ENCODE peak calls at places on chromosomes 6 and 20, in six cellular contexts. T, B, N, F, R and O are unnamed samples.

GRCh38 chr6:62328607-62329006 is 42.6 kb upstream of the KHDRBS2 start:
- DNase-seq in R (no peak), N (no peak), F (no peak), T (no peak), B (no peak), O (no peak)

GRCh38 chr6:111978826-111979225 is 75.1 kb upstream of the CCN6 start:
- DNase-seq in T (no peak), N (no peak), F (no peak), B (no peak), R (no peak), O (peak)

GRCh38 chr6:32666420-32667300 is at the start of gene HLA-DQB1:
- DNase-seq in R (no peak), T (peak), B (no peak), F (no peak), N (peak), O (peak)

GRCh38 chr6:168886964-168887363 is 366.7 kb downstream of the THBS2 start:
- DNase-seq in T (no peak), B (no peak), N (no peak), R (no peak), F (no peak), O (no peak)

GRCh38 chr20:59222982-59223610 is 59.5 kb downstream of the ZNF831 start:
- DNase-seq in N (peak), F (peak), B (no peak), R (no peak), T (no peak), O (no peak)

GRCh38 chr20:61191096-61191495 is 61.0 kb upstream of the CDH4 start:
- DNase-seq in B (no peak), T (no peak), F (no peak), N (no peak), R (no peak), O (no peak)

GRCh38 chr6:144219056-144219685 is 66.0 kb upstream of the UTRN start:
- DNase-seq in B (no peak), T (peak), N (peak), R (no peak), F (peak), O (peak)

GRCh38 chr6:16321826-16322225 is 83.4 kb downstream of the GMPR start:
- DNase-seq in T (no peak), F (no peak), B (no peak), N (no peak), R (no peak), O (no peak)

GRCh38 chr20:41275181-41275793 is 42.2 kb downstream of the ZHX3 start:
- DNase-seq in N (peak), B (no peak), T (peak), F (no peak), R (no peak), O (peak)

GRCh38 chr20:48283470-48284110 is 498.3 kb upstream of the SULF2 start:
- DNase-seq in B (peak), R (no peak), N (peak), F (no peak), T (peak), O (peak)

GRCh38 chr6:166313255-166314070 is 5.3 kb upstream of the PRR18 start:
- DNase-seq in N (peak), B (no peak), F (peak), T (peak), R (no peak), O (peak)

GRCh38 chr20:1417273-1417672 is 24.4 kb upstream of the FKBP1A start:
- DNase-seq in T (peak), R (no peak), N (peak), B (no peak), F (no peak), O (peak)

GRCh38 chr6:105259912-105260889 is 80.4 kb upstream of the POPDC3 start:
- DNase-seq in R (no peak), T (no peak), N (no peak), B (no peak), F (no peak), O (no peak)

GRCh38 chr6:169008641-169009040 is 245.0 kb downstream of the THBS2 start:
- DNase-seq in F (no peak), T (peak), N (peak), R (no peak), B (no peak), O (no peak)

GRCh38 chr6:110448846-110449544 is 27.4 kb downstream of the SLC22A16 start:
- DNase-seq in F (peak), T (no peak), N (peak), B (no peak), R (no peak), O (no peak)

GRCh38 chr20:15942130-15942529 is 631.1 kb downstream of the KIF16B start:
- DNase-seq in T (peak), F (no peak), R (no peak), B (no peak), N (no peak), O (peak)

GRCh38 chr20:6473197-6473596 is 294.3 kb upstream of the BMP2 start:
- DNase-seq in R (no peak), N (peak), B (no peak), F (no peak), T (peak), O (peak)

GRCh38 chr20:4918473-4918872 is 82.8 kb downstream of the SLC23A2 start:
- DNase-seq in F (no peak), N (no peak), R (no peak), B (no peak), T (no peak), O (no peak)

GRCh38 chr20:51447097-51447764 is 95.3 kb downstream of the NFATC2 start:
- DNase-seq in R (peak), B (no peak), T (peak), F (no peak), N (peak), O (peak)

GRCh38 chr6:111406200-111406711 is 76.8 kb downstream of the REV3L start:
- DNase-seq in B (no peak), F (no peak), R (no peak), T (no peak), N (no peak), O (no peak)

GRCh38 chr20:3716195-3716834 is 3.9 kb upstream of the SIGLEC1 start:
- DNase-seq in T (peak), R (no peak), B (peak), F (peak), N (peak), O (peak)

GRCh38 chr20:6411651-6412050 is 288.8 kb upstream of the FERMT1 start:
- DNase-seq in T (no peak), N (no peak), B (no peak), F (no peak), R (no peak), O (no peak)

GRCh38 chr6:1885576-1886003 is 275.9 kb downstream of the FOXC1 start:
- DNase-seq in R (no peak), N (no peak), T (no peak), B (no peak), F (no peak), O (no peak)

GRCh38 chr6:37860226-37860839 is 40.8 kb downstream of the ZFAND3 start:
- DNase-seq in T (peak), F (peak), R (no peak), N (peak), B (no peak), O (peak)

GRCh38 chr20:54469952-54470351 is 5.4 kb upstream of the DOK5 start:
- DNase-seq in R (no peak), T (no peak), B (no peak), N (no peak), F (no peak), O (no peak)

GRCh38 chr20:25058797-25059486 is 1.0 kb upstream of the ACSS1 start:
- DNase-seq in N (peak), F (no peak), R (peak), T (no peak), B (no peak), O (peak)

GRCh38 chr6:1312444-1313363 is 806 bp downstream of the FOXQ1 start:
- DNase-seq in B (peak), N (no peak), R (no peak), T (no peak), F (peak), O (peak)

GRCh38 chr20:25058051-25058796 is at the start of gene ACSS1:
- DNase-seq in R (peak), F (peak), N (peak), B (peak), T (no peak), O (peak)

GRCh38 chr20:58783515-58783914 is 67.2 kb downstream of the GNAS-AS1 start:
- DNase-seq in F (no peak), T (no peak), N (no peak), R (peak), B (no peak), O (no peak)

GRCh38 chr6:112014483-112014882 is 39.4 kb upstream of the CCN6 start:
- DNase-seq in F (no peak), R (no peak), T (peak), N (peak), B (no peak), O (peak)

DNA sequence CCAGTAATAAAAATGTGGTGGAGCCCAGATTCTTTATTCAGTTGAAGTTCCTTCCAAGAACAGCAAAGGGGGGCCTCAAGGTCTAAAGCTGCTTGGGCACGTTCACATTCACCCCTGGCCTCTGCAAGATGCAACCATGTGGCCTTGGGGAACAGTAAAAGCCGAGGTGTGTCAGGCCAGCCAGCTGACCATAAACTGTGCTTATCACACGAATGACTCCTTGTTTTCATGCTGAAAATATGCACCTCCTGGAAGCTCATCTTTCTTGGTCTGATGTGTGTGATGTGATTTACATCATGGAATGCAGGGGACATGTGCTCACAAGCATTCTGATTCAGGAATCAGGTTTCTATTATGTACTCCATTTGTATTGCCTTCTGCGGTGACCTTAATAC is 211.6 kb upstream of the MARCKS start:
- DNase-seq in F (no peak), T (peak), N (peak), B (no peak), R (no peak), O (peak)
- TF ChIP-seq CTCF in F (no peak), T (no peak), N (no peak), B (no peak), R (no peak), O (no peak)

GRCh38 chr6:89834884-89835792 is 5.5 kb downstream of the CASP8AP2 start:
- DNase-seq in T (peak), N (no peak), B (no peak), R (no peak), F (no peak), O (peak)
- H3K4me3 ChIP-seq in T (no peak), N (no peak), B (no peak), R (no peak), F (no peak), O (no peak)

GRCh38 chr6:34688956-34689355 is 7.6 kb downstream of the ILRUN start:
- DNase-seq in N (no peak), R (no peak), T (no peak), F (peak), B (no peak), O (no peak)

GRCh38 chr6:34679552-34680255 is 16.9 kb downstream of the ILRUN start:
- DNase-seq in F (no peak), N (peak), T (peak), R (no peak), B (no peak), O (no peak)

GRCh38 chr6:34680802-34681515 is 15.6 kb downstream of the ILRUN start:
- DNase-seq in R (no peak), B (no peak), F (no peak), T (peak), N (peak), O (no peak)

GRCh38 chr6:34684919-34685318 is 11.6 kb downstream of the ILRUN start:
- DNase-seq in N (no peak), B (no peak), F (no peak), R (no peak), T (no peak), O (no peak)

GRCh38 chr6:34684364-34684763 is 12.2 kb downstream of the ILRUN start:
- DNase-seq in R (no peak), T (no peak), B (no peak), N (no peak), F (no peak), O (no peak)
- TF ChIP-seq CTCF in R (no peak), T (no peak), B (no peak), N (no peak), F (no peak), O (no peak)

DNA sequence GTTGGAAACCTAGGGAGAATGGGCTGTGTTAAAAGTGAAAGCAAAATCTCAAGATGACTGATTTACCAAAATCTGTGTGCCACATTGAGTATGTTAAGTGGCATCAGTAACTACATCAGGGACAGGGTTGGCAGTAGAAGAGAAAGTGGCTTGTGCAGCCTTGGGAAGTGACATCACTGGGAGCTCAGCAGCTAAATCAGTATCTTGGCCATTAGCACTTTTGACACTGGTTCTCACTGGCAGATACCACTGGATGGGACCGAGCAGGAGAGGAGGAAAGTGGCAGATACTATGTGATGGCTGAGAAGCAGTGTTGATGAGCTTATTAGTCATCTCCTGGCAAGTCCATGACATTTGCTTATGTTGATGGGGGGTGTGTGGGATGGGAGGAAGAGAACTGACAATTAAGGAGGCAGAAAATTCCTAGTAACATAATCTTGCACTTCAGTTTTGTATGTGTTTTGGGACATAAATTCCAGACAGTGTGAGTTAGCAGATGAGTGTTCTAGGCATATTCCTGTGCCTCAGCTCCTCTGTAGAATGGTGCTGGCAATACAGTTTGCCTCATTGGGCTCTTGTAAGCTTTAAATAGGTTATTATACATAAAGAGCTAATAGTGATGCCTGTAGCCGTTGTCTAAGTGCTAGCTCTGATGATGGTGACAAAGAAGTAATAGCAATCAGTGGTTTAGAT is 322.3 kb downstream of the SOX4 start:
- DNase-seq in T (peak), R (no peak), F (no peak), N (peak), B (no peak), O (no peak)
- H3K4me3 ChIP-seq in T (no peak), R (no peak), F (no peak), N (peak), B (no peak), O (peak)

DNA sequence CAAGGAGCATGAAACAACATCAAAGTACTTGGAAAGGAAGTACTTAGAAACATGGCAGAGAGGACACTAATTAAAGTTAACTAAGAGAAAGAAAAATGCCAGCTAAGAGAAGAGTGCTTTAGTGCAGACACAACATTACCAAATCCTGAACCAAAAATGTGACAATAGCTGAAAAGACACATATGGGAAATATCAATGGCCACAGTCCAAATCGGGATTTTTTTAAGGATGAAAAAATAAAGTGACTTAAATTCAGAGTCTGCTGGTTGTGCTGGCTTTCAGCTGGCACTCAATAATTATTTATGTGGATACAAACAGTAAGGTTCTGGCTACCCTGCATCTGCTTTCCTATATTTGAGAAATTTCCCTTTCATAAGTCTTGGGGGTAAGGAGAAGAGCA is 12.6 kb upstream of the DST start:
- DNase-seq in B (no peak), R (no peak), T (no peak), N (peak), F (no peak), O (peak)
- TF ChIP-seq CTCF in B (no peak), R (no peak), T (no peak), N (no peak), F (no peak), O (no peak)

GRCh38 chr6:99619409-99619762 is 12.8 kb downstream of the PRDM13 start:
- DNase-seq in T (no peak), N (no peak), F (no peak), R (no peak), B (no peak), O (no peak)
- H3K4me3 ChIP-seq in T (no peak), N (no peak), F (no peak), R (no peak), B (no peak), O (no peak)